ENCODE peak calls at places on chromosomes 11 and 22, in five cellular contexts. J is tibial artery, G is IMR-90, E is small intestine, D is HL-60. F is an unnamed sample.

GRCh38 chr11:33982661-33983060 is 68.9 kb upstream of the CAPRIN1 start:
- DNase-seq in J (no peak), G (no peak), E (no peak), D (no peak), F (no peak)

GRCh38 chr22:30214703-30215405 is 31.7 kb downstream of the LIF start:
- DNase-seq in J (no peak), G (no peak), E (no peak), D (no peak), F (no peak)

GRCh38 chr22:23102776-23103175 is 32.5 kb downstream of the GNAZ start:
- DNase-seq in J (no peak), G (no peak), E (no peak), D (no peak), F (no peak)

GRCh38 chr11:109914809-109915653 is 178.2 kb upstream of the ZC3H12C start:
- DNase-seq in J (no peak), G (peak; percentile 20), E (no peak), D (peak; percentile 10), F (no peak)

GRCh38 chr22:44918166-44918924 is 91.5 kb downstream of the PHF21B start:
- DNase-seq in J (no peak), G (no peak), E (no peak), D (no peak), F (no peak)

GRCh38 chr11:75924966-75925784 is 110.2 kb downstream of the UVRAG start:
- DNase-seq in J (peak; percentile 26), G (no peak), E (peak; percentile 70), D (no peak), F (no peak)

GRCh38 chr11:11998091-11998781 is 10.2 kb downstream of the DKK3 start:
- DNase-seq in J (no peak), G (peak; percentile 95), E (peak; percentile 37), D (no peak), F (no peak)

GRCh38 chr22:32327066-32327465 is 30.6 kb upstream of the RFPL3 start:
- DNase-seq in J (no peak), G (no peak), E (no peak), D (no peak), F (no peak)

GRCh38 chr22:22450343-22450839 is 58.2 kb downstream of the ZNF280B start:
- DNase-seq in J (peak; percentile 46), G (no peak), E (no peak), D (peak; percentile 29), F (no peak)

GRCh38 chr22:49022816-49023160 is 804.9 kb downstream of the BRD1 start:
- DNase-seq in J (no peak), G (no peak), E (no peak), D (no peak), F (no peak)

GRCh38 chr11:37857726-37858125 is 1259.7 kb upstream of the RAG2 start:
- DNase-seq in J (no peak), G (no peak), E (no peak), D (no peak), F (no peak)

GRCh38 chr11:74141908-74142307 is 28.9 kb downstream of the C2CD3 start:
- DNase-seq in J (no peak), G (no peak), E (no peak), D (no peak), F (no peak)

GRCh38 chr11:62104816-62105610 is 18.8 kb upstream of the INCENP start:
- DNase-seq in J (no peak), G (peak; percentile 61), E (peak; percentile 34), D (no peak), F (no peak)

GRCh38 chr11:44690651-44691050 is 36.1 kb upstream of the TSPAN18 start:
- DNase-seq in J (no peak), G (no peak), E (no peak), D (no peak), F (no peak)

DNA sequence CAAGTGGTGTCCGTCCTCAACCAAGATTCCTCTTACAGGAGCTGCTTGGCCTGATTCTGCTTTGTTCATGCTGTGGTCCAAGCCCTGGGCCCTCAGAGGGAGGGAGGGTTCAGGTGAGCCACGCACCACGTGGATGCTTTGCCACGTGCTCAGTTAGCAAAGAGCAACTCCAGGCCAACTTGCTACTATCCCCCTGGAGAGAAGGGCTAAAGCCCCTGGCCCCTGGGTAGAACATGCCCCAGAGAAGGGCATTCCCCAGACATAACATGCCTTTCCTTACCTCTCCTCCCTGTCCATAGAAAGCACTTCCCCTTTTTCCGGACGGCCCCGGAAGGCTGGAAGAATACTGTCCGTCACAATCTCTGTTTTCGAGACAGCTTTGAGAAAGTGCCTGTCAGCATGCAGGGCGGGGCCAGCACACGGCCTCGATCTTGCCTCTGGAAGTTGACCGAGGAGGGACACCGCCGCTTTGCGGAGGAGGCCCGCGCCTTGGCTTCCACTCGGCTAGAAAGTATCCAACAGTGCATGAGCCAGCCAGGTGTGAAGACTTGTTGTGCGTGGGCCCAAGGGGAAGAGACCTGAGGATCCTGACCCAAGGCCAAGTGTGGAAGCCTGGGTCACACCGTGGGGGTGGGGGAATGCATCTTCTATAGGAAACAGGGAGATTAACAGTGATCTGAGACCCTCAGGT is 8.8 kb downstream of the FOXR1 start:
- DNase-seq in J (peak; percentile 62), G (no peak), E (peak; percentile 25), D (no peak), F (no peak)
- H3K27me3 ChIP-seq in J (no peaks in the 10 kb centered on the region), G (peaks cover 26% of the 10 kb centered on the region), E (no peaks in the 10 kb centered on the region), D (no peaks in the 10 kb centered on the region), F (peaks cover 2% of the 10 kb centered on the region)

DNA sequence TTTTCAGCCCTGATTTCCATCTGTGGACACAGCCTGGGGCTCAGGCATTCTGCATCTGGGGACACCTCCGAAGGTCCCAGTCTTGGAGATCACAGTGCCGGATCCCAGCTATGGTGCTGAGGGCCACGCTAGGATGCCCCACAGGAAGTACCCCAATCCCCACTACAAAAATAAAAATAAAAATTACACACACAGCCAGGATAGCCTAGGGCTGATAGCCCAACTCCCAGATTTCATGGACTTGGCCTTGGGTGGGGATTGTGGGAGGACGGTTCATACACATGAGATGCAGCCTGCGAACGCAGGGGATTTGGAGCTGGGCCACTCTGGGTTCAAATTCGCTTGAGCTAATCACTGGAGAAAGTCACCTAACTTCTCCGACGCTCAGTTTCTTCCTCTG is 237.7 kb downstream of the BUD13 start:
- DNase-seq in J (no peak), G (no peak), E (no peak), D (no peak), F (no peak)
- H3K27me3 ChIP-seq in J (no peaks in the 10 kb centered on the region), G (peaks cover 10% of the 10 kb centered on the region), E (peaks cover 12% of the 10 kb centered on the region), D (peaks cover 3% of the 10 kb centered on the region), F (peaks cover 2% of the 10 kb centered on the region)

GRCh38 chr11:31996159-31996881 is 94.6 kb upstream of the RCN1 start:
- DNase-seq in J (no peak), G (no peak), E (no peak), D (no peak), F (no peak)
- H3K27me3 ChIP-seq in J (no peaks in the 10 kb centered on the region), G (peaks cover 40% of the 10 kb centered on the region), E (peaks cover 3% of the 10 kb centered on the region), D (no peaks in the 10 kb centered on the region), F (no peaks in the 10 kb centered on the region)

GRCh38 chr11:2421996-2422395 is 21.4 kb downstream of the TSSC4 start:
- DNase-seq in J (no peak), G (no peak), E (no peak), D (no peak), F (no peak)
- H3K27me3 ChIP-seq in J (no peaks in the 10 kb centered on the region), G (peaks cover 11% of the 10 kb centered on the region), E (no peaks in the 10 kb centered on the region), D (no peaks in the 10 kb centered on the region), F (no peaks in the 10 kb centered on the region)